ENCODE peak calls at places on chromosomes 1 and 21, in seven cellular contexts. One of them, this sample, is unnamed. For H3K36me3, the result is how much of the 10 kb centered on the place peaks cover.

GRCh38 chr1:214546886-214547641 is 4.3 kb downstream of the PTPN14 start:
- DNase-seq in brain microvascular endothelial cell: no peak
- DNase-seq in pancreas: no peak
- DNase-seq in Caco-2: no peak
- DNase-seq in cardiac muscle cell: no peak
- DNase-seq in heart left ventricle: no peak
- DNase-seq in body of pancreas: no peak
- DNase-seq in this sample: no peak

GRCh38 chr1:9181176-9181906 is 52.4 kb upstream of the GPR157 start:
- DNase-seq in brain microvascular endothelial cell: no peak
- DNase-seq in pancreas: peak
- DNase-seq in Caco-2: peak
- DNase-seq in cardiac muscle cell: peak
- DNase-seq in heart left ventricle: peak
- DNase-seq in body of pancreas: peak
- DNase-seq in this sample: peak

GRCh38 chr1:69328186-69328585 is 239.5 kb upstream of the LRRC7 start:
- DNase-seq in brain microvascular endothelial cell: no peak
- DNase-seq in pancreas: no peak
- DNase-seq in Caco-2: no peak
- DNase-seq in cardiac muscle cell: no peak
- DNase-seq in heart left ventricle: no peak
- DNase-seq in body of pancreas: no peak
- DNase-seq in this sample: no peak

GRCh38 chr1:101264699-101265098 is 27.9 kb downstream of the S1PR1 start:
- DNase-seq in brain microvascular endothelial cell: no peak
- DNase-seq in pancreas: no peak
- DNase-seq in Caco-2: no peak
- DNase-seq in cardiac muscle cell: peak
- DNase-seq in heart left ventricle: peak
- DNase-seq in body of pancreas: no peak
- DNase-seq in this sample: no peak

GRCh38 chr1:78177708-78178270 is 132.0 kb downstream of the GIPC2 start:
- DNase-seq in brain microvascular endothelial cell: no peak
- DNase-seq in pancreas: no peak
- DNase-seq in Caco-2: no peak
- DNase-seq in cardiac muscle cell: no peak
- DNase-seq in heart left ventricle: no peak
- DNase-seq in body of pancreas: no peak
- DNase-seq in this sample: no peak

GRCh38 chr21:45992311-45993209 is 11.0 kb downstream of the COL6A1 start:
- DNase-seq in brain microvascular endothelial cell: no peak
- DNase-seq in pancreas: peak
- DNase-seq in Caco-2: peak
- DNase-seq in cardiac muscle cell: no peak
- DNase-seq in heart left ventricle: peak
- DNase-seq in body of pancreas: peak
- DNase-seq in this sample: peak

GRCh38 chr1:180693564-180694244 is 61.9 kb downstream of the XPR1 start:
- DNase-seq in brain microvascular endothelial cell: no peak
- DNase-seq in pancreas: no peak
- DNase-seq in Caco-2: no peak
- DNase-seq in cardiac muscle cell: no peak
- DNase-seq in heart left ventricle: no peak
- DNase-seq in body of pancreas: no peak
- DNase-seq in this sample: no peak

GRCh38 chr1:226763741-226764264 is 24.7 kb upstream of the ITPKB start:
- DNase-seq in brain microvascular endothelial cell: peak
- DNase-seq in pancreas: no peak
- DNase-seq in Caco-2: no peak
- DNase-seq in cardiac muscle cell: no peak
- DNase-seq in heart left ventricle: no peak
- DNase-seq in body of pancreas: no peak
- DNase-seq in this sample: peak

GRCh38 chr1:119646521-119647227 is 1.4 kb downstream of the ZNF697 start:
- DNase-seq in brain microvascular endothelial cell: peak
- DNase-seq in pancreas: no peak
- DNase-seq in Caco-2: no peak
- DNase-seq in cardiac muscle cell: no peak
- DNase-seq in heart left ventricle: no peak
- DNase-seq in body of pancreas: no peak
- DNase-seq in this sample: no peak

GRCh38 chr1:151993734-151994496 is at the start of gene S100A10:
- DNase-seq in brain microvascular endothelial cell: no peak
- DNase-seq in pancreas: peak
- DNase-seq in Caco-2: peak
- DNase-seq in cardiac muscle cell: peak
- DNase-seq in heart left ventricle: peak
- DNase-seq in body of pancreas: peak
- DNase-seq in this sample: peak

GRCh38 chr1:236590553-236591150 is 13.7 kb downstream of the HEATR1 start:
- DNase-seq in brain microvascular endothelial cell: no peak
- DNase-seq in pancreas: no peak
- DNase-seq in Caco-2: no peak
- DNase-seq in cardiac muscle cell: no peak
- DNase-seq in heart left ventricle: no peak
- DNase-seq in body of pancreas: no peak
- DNase-seq in this sample: no peak

GRCh38 chr1:99481391-99481996 is 164.4 kb upstream of the PALMD start:
- DNase-seq in brain microvascular endothelial cell: peak
- DNase-seq in pancreas: no peak
- DNase-seq in Caco-2: peak
- DNase-seq in cardiac muscle cell: peak
- DNase-seq in heart left ventricle: peak
- DNase-seq in body of pancreas: peak
- DNase-seq in this sample: peak

GRCh38 chr1:15985611-15986272 is 9.8 kb upstream of the ZBTB17 start:
- DNase-seq in brain microvascular endothelial cell: no peak
- DNase-seq in pancreas: no peak
- DNase-seq in Caco-2: no peak
- DNase-seq in cardiac muscle cell: no peak
- DNase-seq in heart left ventricle: no peak
- DNase-seq in body of pancreas: no peak
- DNase-seq in this sample: no peak

GRCh38 chr1:112011231-112011630 is 21.8 kb upstream of the KCND3 start:
- DNase-seq in brain microvascular endothelial cell: no peak
- DNase-seq in pancreas: no peak
- DNase-seq in Caco-2: no peak
- DNase-seq in cardiac muscle cell: no peak
- DNase-seq in heart left ventricle: no peak
- DNase-seq in body of pancreas: no peak
- DNase-seq in this sample: no peak

GRCh38 chr1:16447641-16448040 is 7.1 kb downstream of the NECAP2 start:
- DNase-seq in brain microvascular endothelial cell: no peak
- DNase-seq in pancreas: no peak
- DNase-seq in Caco-2: no peak
- DNase-seq in cardiac muscle cell: no peak
- DNase-seq in heart left ventricle: no peak
- DNase-seq in body of pancreas: no peak
- DNase-seq in this sample: no peak

GRCh38 chr1:159945483-159946241 is at the start of gene IGSF9:
- DNase-seq in brain microvascular endothelial cell: peak
- DNase-seq in pancreas: peak
- DNase-seq in Caco-2: peak
- DNase-seq in cardiac muscle cell: peak
- DNase-seq in heart left ventricle: peak
- DNase-seq in body of pancreas: peak
- DNase-seq in this sample: peak

GRCh38 chr1:164999135-164999534 is 357.4 kb downstream of the LMX1A start:
- DNase-seq in brain microvascular endothelial cell: no peak
- DNase-seq in pancreas: no peak
- DNase-seq in Caco-2: no peak
- DNase-seq in cardiac muscle cell: no peak
- DNase-seq in heart left ventricle: no peak
- DNase-seq in body of pancreas: no peak
- DNase-seq in this sample: no peak

GRCh38 chr1:204623365-204623893 is 62.1 kb downstream of the LRRN2 start:
- DNase-seq in brain microvascular endothelial cell: peak
- DNase-seq in pancreas: no peak
- DNase-seq in Caco-2: peak
- DNase-seq in cardiac muscle cell: peak
- DNase-seq in heart left ventricle: no peak
- DNase-seq in body of pancreas: no peak
- DNase-seq in this sample: peak

GRCh38 chr1:228005511-228006033 is 1.2 kb upstream of the WNT3A start:
- DNase-seq in brain microvascular endothelial cell: no peak
- DNase-seq in pancreas: no peak
- DNase-seq in Caco-2: no peak
- DNase-seq in cardiac muscle cell: no peak
- DNase-seq in heart left ventricle: no peak
- DNase-seq in body of pancreas: peak
- DNase-seq in this sample: peak

GRCh38 chr1:45205000-45205909 is 1.1 kb downstream of the ZSWIM5 start:
- DNase-seq in brain microvascular endothelial cell: peak
- DNase-seq in pancreas: peak
- DNase-seq in Caco-2: no peak
- DNase-seq in cardiac muscle cell: peak
- DNase-seq in heart left ventricle: peak
- DNase-seq in body of pancreas: peak
- DNase-seq in this sample: peak

GRCh38 chr1:21811875-21812305 is at the start of gene LDLRAD2:
- DNase-seq in brain microvascular endothelial cell: no peak
- DNase-seq in pancreas: no peak
- DNase-seq in Caco-2: no peak
- DNase-seq in cardiac muscle cell: no peak
- DNase-seq in heart left ventricle: no peak
- DNase-seq in body of pancreas: no peak
- DNase-seq in this sample: peak

GRCh38 chr21:35120631-35121180 is 71.6 kb upstream of the RUNX1 start:
- DNase-seq in brain microvascular endothelial cell: no peak
- DNase-seq in pancreas: no peak
- DNase-seq in Caco-2: no peak
- DNase-seq in cardiac muscle cell: no peak
- DNase-seq in heart left ventricle: no peak
- DNase-seq in body of pancreas: no peak
- DNase-seq in this sample: no peak

GRCh38 chr21:33770542-33770941 is 128.2 kb downstream of the ITSN1 start:
- DNase-seq in brain microvascular endothelial cell: no peak
- DNase-seq in pancreas: no peak
- DNase-seq in Caco-2: no peak
- DNase-seq in cardiac muscle cell: no peak
- DNase-seq in heart left ventricle: no peak
- DNase-seq in body of pancreas: no peak
- DNase-seq in this sample: no peak

GRCh38 chr1:61743432-61743705 is 1.1 kb downstream of the PATJ start:
- DNase-seq in brain microvascular endothelial cell: no peak
- DNase-seq in pancreas: no peak
- DNase-seq in Caco-2: no peak
- DNase-seq in cardiac muscle cell: no peak
- DNase-seq in heart left ventricle: no peak
- DNase-seq in body of pancreas: no peak
- DNase-seq in this sample: no peak
- H3K4me3 ChIP-seq in brain microvascular endothelial cell: peak
- H3K4me3 ChIP-seq in pancreas: peak
- H3K4me3 ChIP-seq in Caco-2: peak
- H3K4me3 ChIP-seq in cardiac muscle cell: peak
- H3K4me3 ChIP-seq in heart left ventricle: peak
- H3K4me3 ChIP-seq in body of pancreas: no peak
- H3K4me3 ChIP-seq in this sample: peak

DNA sequence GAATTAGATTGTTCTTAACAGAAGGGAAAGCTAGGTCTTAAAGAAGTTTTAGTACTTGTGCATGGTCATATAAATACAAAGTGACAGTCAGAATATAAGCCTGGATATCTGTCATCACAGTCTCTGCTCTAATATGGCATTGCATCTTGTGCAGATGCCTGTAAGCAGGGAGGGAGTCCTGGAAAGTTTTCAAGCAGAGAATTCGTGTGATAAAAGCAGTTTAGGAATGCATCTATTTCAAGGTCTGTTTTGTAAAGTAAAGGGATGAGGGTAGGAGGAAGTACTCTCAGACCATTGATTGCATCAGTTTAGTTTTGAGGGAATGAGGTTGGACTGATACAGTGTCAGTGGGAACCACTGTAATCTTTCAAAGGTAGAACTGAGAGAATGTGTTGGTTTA is 30.6 kb downstream of the IARS2 start:
- DNase-seq in brain microvascular endothelial cell: no peak
- DNase-seq in pancreas: no peak
- DNase-seq in Caco-2: no peak
- DNase-seq in cardiac muscle cell: no peak
- DNase-seq in heart left ventricle: no peak
- DNase-seq in body of pancreas: no peak
- DNase-seq in this sample: no peak
- H3K36me3 ChIP-seq in brain microvascular endothelial cell: under half
- H3K36me3 ChIP-seq in pancreas: under half
- H3K36me3 ChIP-seq in Caco-2: under half
- H3K36me3 ChIP-seq in cardiac muscle cell: under half
- H3K36me3 ChIP-seq in heart left ventricle: under half
- H3K36me3 ChIP-seq in body of pancreas: under half
- H3K36me3 ChIP-seq in this sample: under half

GRCh38 chr1:91799863-91800262 is 86.1 kb downstream of the TGFBR3 start:
- DNase-seq in brain microvascular endothelial cell: no peak
- DNase-seq in pancreas: no peak
- DNase-seq in Caco-2: no peak
- DNase-seq in cardiac muscle cell: no peak
- DNase-seq in heart left ventricle: no peak
- DNase-seq in body of pancreas: no peak
- DNase-seq in this sample: no peak

GRCh38 chr1:91798241-91798648 is 87.7 kb downstream of the TGFBR3 start:
- DNase-seq in brain microvascular endothelial cell: no peak
- DNase-seq in pancreas: no peak
- DNase-seq in Caco-2: no peak
- DNase-seq in cardiac muscle cell: no peak
- DNase-seq in heart left ventricle: no peak
- DNase-seq in body of pancreas: no peak
- DNase-seq in this sample: no peak

GRCh38 chr1:91799159-91799558 is 86.8 kb downstream of the TGFBR3 start:
- DNase-seq in brain microvascular endothelial cell: no peak
- DNase-seq in pancreas: no peak
- DNase-seq in Caco-2: no peak
- DNase-seq in cardiac muscle cell: peak
- DNase-seq in heart left ventricle: peak
- DNase-seq in body of pancreas: peak
- DNase-seq in this sample: peak

GRCh38 chr1:91797164-91797563 is 88.8 kb downstream of the TGFBR3 start:
- DNase-seq in brain microvascular endothelial cell: no peak
- DNase-seq in pancreas: no peak
- DNase-seq in Caco-2: no peak
- DNase-seq in cardiac muscle cell: no peak
- DNase-seq in heart left ventricle: peak
- DNase-seq in body of pancreas: no peak
- DNase-seq in this sample: no peak

DNA sequence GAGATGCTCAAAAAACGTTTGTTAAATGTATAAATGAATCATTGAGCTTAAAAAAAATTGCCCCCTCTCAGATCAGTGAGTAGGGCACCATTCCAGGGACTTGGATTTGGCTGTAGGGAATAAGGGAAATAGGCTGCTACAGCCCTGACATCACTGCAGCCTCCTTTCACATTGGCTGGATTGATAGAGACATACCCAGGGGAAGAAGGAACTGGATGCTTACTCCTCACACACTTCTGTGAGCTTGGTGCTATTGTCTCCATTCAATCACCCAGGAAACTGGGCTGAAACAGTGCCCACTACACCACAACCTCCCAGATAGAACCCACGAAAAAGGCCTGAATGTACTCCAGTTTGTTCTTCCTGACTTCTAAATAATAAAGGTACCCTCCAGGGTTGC is 87.2 kb downstream of the TGFBR3 start:
- DNase-seq in brain microvascular endothelial cell: no peak
- DNase-seq in pancreas: no peak
- DNase-seq in Caco-2: no peak
- DNase-seq in cardiac muscle cell: no peak
- DNase-seq in heart left ventricle: no peak
- DNase-seq in body of pancreas: no peak
- DNase-seq in this sample: no peak
- H3K4me3 ChIP-seq in brain microvascular endothelial cell: no peak
- H3K4me3 ChIP-seq in pancreas: no peak
- H3K4me3 ChIP-seq in Caco-2: no peak
- H3K4me3 ChIP-seq in cardiac muscle cell: no peak
- H3K4me3 ChIP-seq in heart left ventricle: no peak
- H3K4me3 ChIP-seq in body of pancreas: no peak
- H3K4me3 ChIP-seq in this sample: no peak

GRCh38 chr1:2150836-2151235 is 43.7 kb downstream of the FAAP20 start:
- DNase-seq in brain microvascular endothelial cell: no peak
- DNase-seq in pancreas: no peak
- DNase-seq in Caco-2: no peak
- DNase-seq in cardiac muscle cell: no peak
- DNase-seq in heart left ventricle: no peak
- DNase-seq in body of pancreas: no peak
- DNase-seq in this sample: no peak
- H3K36me3 ChIP-seq in brain microvascular endothelial cell: under half
- H3K36me3 ChIP-seq in pancreas: under half
- H3K36me3 ChIP-seq in Caco-2: under half
- H3K36me3 ChIP-seq in cardiac muscle cell: under half
- H3K36me3 ChIP-seq in heart left ventricle: under half
- H3K36me3 ChIP-seq in body of pancreas: under half
- H3K36me3 ChIP-seq in this sample: under half